ENCODE peak calls at places on chromosomes 13 and 19, in five cellular contexts. B is A673, S is esophagus squamous epithelium, Y is heart right ventricle, K is tibial artery. V is an unnamed sample. For H3K4me1, the result is how much of the 10 kb centered on the place peaks cover.

GRCh38 chr13:95924389-95924994 is 128.7 kb downstream of the UGGT2 start:
- DNase-seq in B (peak), S (no peak), Y (no peak), K (no peak), V (no peak)

GRCh38 chr19:4369109-4369887 is 25.9 kb downstream of the MPND start:
- DNase-seq in B (no peak), S (no peak), Y (peak), K (peak), V (peak)

GRCh38 chr19:43616954-43617353 is 2.5 kb downstream of the ZNF428 start:
- DNase-seq in B (no peak), S (no peak), Y (no peak), K (no peak), V (no peak)

GRCh38 chr13:40058757-40059236 is 403.3 kb downstream of the COG6 start:
- DNase-seq in B (no peak), S (no peak), Y (no peak), K (no peak), V (no peak)

GRCh38 chr19:44879309-44880065 is 11.6 kb upstream of the TOMM40 start:
- DNase-seq in B (no peak), S (no peak), Y (no peak), K (no peak), V (no peak)

GRCh38 chr13:112444416-112445399 is 68.6 kb downstream of the SPACA7 start:
- DNase-seq in B (no peak), S (no peak), Y (no peak), K (peak), V (no peak)

GRCh38 chr13:59458908-59459579 is 704.7 kb downstream of the DIAPH3 start:
- DNase-seq in B (peak), S (no peak), Y (peak), K (no peak), V (no peak)

GRCh38 chr13:19862511-19863313 is 737 bp downstream of the ZMYM5 start:
- DNase-seq in B (peak), S (no peak), Y (peak), K (peak), V (no peak)

GRCh38 chr13:101626925-101627555 is 174.6 kb downstream of the ITGBL1 start:
- DNase-seq in B (peak), S (no peak), Y (no peak), K (no peak), V (no peak)

GRCh38 chr19:34241513-34242337 is 12.6 kb upstream of the GARRE1 start:
- DNase-seq in B (no peak), S (no peak), Y (no peak), K (no peak), V (no peak)

GRCh38 chr19:29418106-29418684 is 107.6 kb upstream of the VSTM2B start:
- DNase-seq in B (no peak), S (no peak), Y (no peak), K (no peak), V (peak)

GRCh38 chr19:40583283-40583682 is 6.6 kb downstream of the SHKBP1 start:
- DNase-seq in B (no peak), S (no peak), Y (no peak), K (no peak), V (no peak)

GRCh38 chr19:29667941-29668340 is 2.7 kb downstream of the PLEKHF1 start:
- DNase-seq in B (no peak), S (no peak), Y (no peak), K (peak), V (no peak)

GRCh38 chr13:27168086-27168485 is 3.5 kb downstream of the USP12 start:
- DNase-seq in B (no peak), S (no peak), Y (no peak), K (no peak), V (no peak)

GRCh38 chr19:14818588-14818987 is 16.4 kb downstream of the OR7A5 start:
- DNase-seq in B (no peak), S (no peak), Y (no peak), K (no peak), V (no peak)

GRCh38 chr13:25420161-25420560 is 48.4 kb downstream of the ATP8A2 start:
- DNase-seq in B (no peak), S (no peak), Y (no peak), K (no peak), V (no peak)

GRCh38 chr19:55091955-55092354 is 16.3 kb downstream of the EPS8L1 start:
- DNase-seq in B (no peak), S (no peak), Y (no peak), K (no peak), V (peak)

GRCh38 chr19:55720214-55720746 is 17.9 kb downstream of the NLRP9 start:
- DNase-seq in B (no peak), S (no peak), Y (no peak), K (no peak), V (no peak)

GRCh38 chr13:110209950-110210603 is 96.9 kb downstream of the COL4A1 start:
- DNase-seq in B (no peak), S (no peak), Y (no peak), K (no peak), V (no peak)

GRCh38 chr19:12834976-12835757 is 788 bp upstream of the RTBDN start:
- DNase-seq in B (peak), S (no peak), Y (no peak), K (no peak), V (no peak)

GRCh38 chr13:102394158-102395053 is 7.4 kb downstream of the FGF14 start:
- DNase-seq in B (peak), S (peak), Y (peak), K (peak), V (peak)

GRCh38 chr19:33436360-33437345 is 63.1 kb downstream of the CEBPG start:
- DNase-seq in B (no peak), S (no peak), Y (no peak), K (no peak), V (peak)

GRCh38 chr13:33312150-33312908 is 26.8 kb upstream of the STARD13 start:
- DNase-seq in B (peak), S (no peak), Y (no peak), K (no peak), V (no peak)

GRCh38 chr19:29952127-29952526 is 10.1 kb downstream of the URI1 start:
- DNase-seq in B (peak), S (no peak), Y (no peak), K (no peak), V (no peak)

GRCh38 chr13:77513719-77514335 is 21.7 kb upstream of the SCEL start:
- DNase-seq in B (no peak), S (no peak), Y (no peak), K (no peak), V (no peak)

GRCh38 chr19:3479177-3479818 is 1.0 kb downstream of the SMIM24 start:
- DNase-seq in B (peak), S (no peak), Y (no peak), K (no peak), V (no peak)

GRCh38 chr13:59842507-59842906 is 321.2 kb downstream of the DIAPH3 start:
- DNase-seq in B (no peak), S (no peak), Y (no peak), K (no peak), V (no peak)

GRCh38 chr13:42745655-42746054 is 35.7 kb upstream of the FAM216B start:
- DNase-seq in B (no peak), S (no peak), Y (no peak), K (no peak), V (no peak)

GRCh38 chr13:36192166-36192565 is 22.2 kb downstream of the SOHLH2 start:
- DNase-seq in B (no peak), S (no peak), Y (no peak), K (no peak), V (no peak)

GRCh38 chr19:44111910-44112463 is 1.2 kb upstream of the ZNF225 start:
- DNase-seq in B (peak), S (no peak), Y (no peak), K (no peak), V (no peak)

GRCh38 chr13:51838235-51838846 is 6.6 kb downstream of the TMEM272 start:
- DNase-seq in B (no peak), S (no peak), Y (no peak), K (no peak), V (no peak)

GRCh38 chr13:25899464-25899863 is 152.4 kb downstream of the SHISA2 start:
- DNase-seq in B (peak), S (no peak), Y (no peak), K (no peak), V (no peak)

GRCh38 chr19:50719566-50719965 is at the start of gene SHANK1:
- DNase-seq in B (peak), S (no peak), Y (no peak), K (no peak), V (no peak)

GRCh38 chr13:113536461-113537110 is 46.1 kb upstream of the DCUN1D2 start:
- DNase-seq in B (no peak), S (no peak), Y (no peak), K (peak), V (peak)

GRCh38 chr13:25421602-25422001 is 49.8 kb downstream of the ATP8A2 start:
- DNase-seq in B (no peak), S (no peak), Y (no peak), K (no peak), V (no peak)

GRCh38 chr13:77915676-77916075 is 3.0 kb downstream of the EDNRB start:
- DNase-seq in B (no peak), S (no peak), Y (no peak), K (no peak), V (no peak)

GRCh38 chr19:42131149-42132029 is 857 bp downstream of the POU2F2 start:
- DNase-seq in B (no peak), S (no peak), Y (no peak), K (no peak), V (no peak)

GRCh38 chr19:35513975-35514809 is 743 bp upstream of the DMKN start:
- DNase-seq in B (no peak), S (no peak), Y (no peak), K (no peak), V (no peak)

GRCh38 chr19:11227201-11227886 is 12.1 kb upstream of the ANGPTL8 start:
- DNase-seq in B (no peak), S (no peak), Y (no peak), K (no peak), V (no peak)
- TF ChIP-seq CTCF in B (peak), S (no peak), Y (no peak), K (no peak), V (no peak)

DNA sequence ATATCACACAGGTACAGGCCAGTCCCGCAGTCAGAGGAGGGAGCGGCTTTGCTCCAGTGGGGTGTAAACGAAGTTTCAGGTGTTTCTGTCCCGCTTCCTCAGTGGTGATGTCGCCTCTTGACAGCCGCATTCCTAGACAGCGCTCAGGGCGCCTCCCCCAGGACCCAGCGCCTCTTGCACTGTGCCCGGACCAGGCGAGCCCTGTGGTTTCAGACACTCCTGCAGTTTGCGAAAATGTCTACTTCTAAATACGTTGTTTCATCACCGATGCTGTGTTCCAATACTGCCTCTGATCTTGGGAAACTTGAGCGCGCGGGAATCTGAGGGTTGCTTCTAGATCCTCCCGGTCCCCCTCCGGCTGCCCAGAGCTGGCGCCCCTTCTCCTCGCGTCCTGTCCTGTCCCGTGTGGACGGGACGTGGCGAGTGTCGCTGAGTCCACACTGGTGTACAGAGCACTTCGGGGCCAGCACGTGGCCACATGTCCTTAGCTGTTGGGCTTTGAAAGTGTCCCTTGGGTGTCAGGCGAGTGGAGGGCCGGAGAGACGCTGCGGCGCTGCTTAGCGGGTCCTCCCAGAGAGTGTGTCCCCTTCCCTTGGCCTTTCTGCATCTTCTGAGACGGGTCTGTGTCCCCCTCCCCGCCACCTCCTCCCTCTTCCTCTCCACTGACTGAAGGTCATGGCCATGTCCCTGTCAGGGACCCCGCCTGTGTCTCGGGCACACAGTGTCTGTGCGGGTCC is 14.6 kb upstream of the RPS15 start:
- DNase-seq in B (no peak), S (no peak), Y (no peak), K (no peak), V (no peak)
- H3K4me1 ChIP-seq in B (under half), S (under half), Y (under half), K (under half), V (under half)

GRCh38 chr13:50428183-50428877 is 413.1 kb downstream of the KCNRG start:
- DNase-seq in B (no peak), S (no peak), Y (no peak), K (no peak), V (no peak)
- H3K27ac ChIP-seq in B (no peak), S (no peak), Y (no peak), K (no peak), V (no peak)

DNA sequence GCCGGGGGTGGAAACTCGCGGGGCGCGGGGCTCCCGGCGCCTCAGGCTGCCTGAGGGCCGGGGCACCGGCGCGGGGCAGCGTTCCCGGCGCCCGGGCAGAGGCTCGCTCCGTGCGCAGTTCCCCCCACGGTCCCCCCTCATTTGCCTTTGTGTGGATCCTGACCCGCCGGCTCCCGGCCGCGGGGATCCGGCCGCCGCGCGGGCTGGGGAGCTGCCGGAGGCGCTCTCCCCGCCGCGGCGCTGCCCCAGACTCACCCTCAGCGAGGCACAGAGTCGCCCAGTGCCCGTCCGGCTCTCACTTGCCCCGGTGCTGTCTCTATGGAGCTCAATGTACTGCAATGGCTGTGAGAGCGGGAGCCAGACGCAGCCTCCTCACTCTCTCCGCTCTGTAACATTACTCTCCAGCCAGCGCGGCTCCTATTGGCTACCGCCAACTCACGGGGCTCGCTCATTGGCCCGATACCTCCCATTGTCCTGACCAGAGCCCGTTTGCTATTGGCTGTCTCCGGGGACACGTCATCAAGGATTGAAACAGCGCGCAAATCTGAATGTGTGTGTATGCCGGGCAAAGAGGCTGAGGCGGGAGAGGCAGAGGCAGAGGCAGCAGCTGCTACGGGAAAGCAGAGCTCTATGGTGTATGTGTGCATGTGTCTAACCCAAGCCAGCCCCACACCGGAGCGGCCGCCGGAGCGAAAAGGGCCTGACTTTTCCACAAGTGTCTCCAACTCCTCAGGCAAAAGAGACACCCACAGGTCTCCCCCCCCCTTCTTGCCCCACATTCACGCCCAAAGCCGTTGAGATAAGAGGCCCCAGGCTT is at the start of gene HMGB1:
- DNase-seq in B (peak), S (peak), Y (peak), K (peak), V (peak)
- TF ChIP-seq CTCF in B (no peak), S (no peak), Y (no peak), K (peak), V (no peak)

V was measured in left lung.